ENCODE peak calls at places on chromosomes 4 and X, in ten cellular contexts. M, N, J, E, L, I, B, O, Q and S are unnamed samples.

GRCh38 chr4:144705861-144706590 is 60.1 kb downstream of the HHIP start:
- DNase-seq in M (no peak), N (no peak), J (no peak), E (peak; percentile 5), L (no peak), I (no peak), B (no peak), O (no peak), Q (peak; percentile 27), S (no peak)

GRCh38 chrX:51336584-51336983 is 4.0 kb downstream of the NUDT10 start:
- DNase-seq in M (peak; percentile 2), N (peak; percentile 40), J (peak; percentile 5), E (peak; percentile 52), L (peak; percentile 60), I (peak; percentile 10), B (peak; percentile 25), O (peak; percentile 9), Q (peak; percentile 51), S (no peak)

GRCh38 chr4:176475091-176475490 is 155.3 kb downstream of the SPCS3 start:
- DNase-seq in M (no peak), N (no peak), J (no peak), E (no peak), L (no peak), I (no peak), B (no peak), O (no peak), Q (peak; percentile 24), S (no peak)

GRCh38 chr4:10006236-10006603 is 15.1 kb downstream of the SLC2A9 start:
- DNase-seq in M (no peak), N (no peak), J (peak; percentile 79), E (no peak), L (peak; percentile 68), I (no peak), B (peak; percentile 80), O (peak; percentile 70), Q (peak; percentile 74), S (no peak)

GRCh38 chr4:126440297-126440696 is 1125.5 kb downstream of the FAT4 start:
- DNase-seq in M (no peak), N (no peak), J (no peak), E (no peak), L (no peak), I (no peak), B (no peak), O (no peak), Q (no peak), S (no peak)

GRCh38 chr4:62225972-62226371 is 1025.8 kb downstream of the ADGRL3 start:
- DNase-seq in M (no peak), N (no peak), J (no peak), E (no peak), L (peak; percentile 53), I (no peak), B (no peak), O (no peak), Q (peak; percentile 5), S (no peak)

GRCh38 chrX:14616876-14617275 is 87.5 kb downstream of the GLRA2 start:
- DNase-seq in M (no peak), N (peak; percentile 38), J (no peak), E (no peak), L (no peak), I (no peak), B (no peak), O (no peak), Q (peak; percentile 14), S (no peak)

GRCh38 chrX:153903991-153904957 is at the start of gene AVPR2:
- DNase-seq in M (no peak), N (no peak), J (no peak), E (no peak), L (no peak), I (no peak), B (no peak), O (no peak), Q (no peak), S (no peak)

GRCh38 chrX:45445745-45446412 is 245.2 kb upstream of the DIPK2B start:
- DNase-seq in M (no peak), N (peak; percentile 76), J (no peak), E (no peak), L (peak; percentile 73), I (no peak), B (peak; percentile 91), O (peak; percentile 67), Q (peak; percentile 72), S (no peak)

GRCh38 chrX:118215346-118215745 is 98.7 kb upstream of the KLHL13 start:
- DNase-seq in M (no peak), N (no peak), J (no peak), E (no peak), L (no peak), I (no peak), B (peak; percentile 43), O (no peak), Q (no peak), S (no peak)

DNA sequence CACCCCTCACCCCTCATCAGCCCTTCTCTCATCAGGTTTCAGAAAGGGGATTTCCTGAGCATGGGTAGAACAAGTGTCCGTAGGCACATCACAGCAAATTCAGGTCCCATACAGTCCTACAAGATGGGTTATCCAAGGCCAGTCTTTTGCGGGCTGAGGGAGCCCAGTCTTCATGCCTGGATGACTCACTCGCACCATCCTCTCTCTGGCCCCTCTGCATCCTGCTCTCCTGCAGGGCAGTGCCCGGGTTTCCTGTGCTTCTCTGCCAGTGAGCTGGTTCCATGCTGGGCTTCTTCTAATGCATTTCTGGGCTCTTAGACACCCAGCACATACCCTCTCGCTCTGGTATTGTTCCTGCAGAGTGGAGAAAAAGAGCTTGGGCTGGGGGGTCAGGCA is 7.3 kb upstream of the INTS6L start:
- DNase-seq in M (no peak), N (no peak), J (no peak), E (no peak), L (no peak), I (no peak), B (no peak), O (no peak), Q (no peak), S (no peak)
- TF ChIP-seq CTCF in M (no peak), N (no peak), J (no peak), E (no peak), L (no peak), I (no peak), B (no peak), O (no peak), Q (no peak), S (no peak)

GRCh38 chrX:8183281-8183680 is 12.2 kb upstream of the VCX2 start:
- DNase-seq in M (no peak), N (no peak), J (no peak), E (no peak), L (peak; percentile 4), I (no peak), B (no peak), O (no peak), Q (no peak), S (no peak)

GRCh38 chrX:8179653-8180052 is 8.6 kb upstream of the VCX2 start:
- DNase-seq in M (no peak), N (no peak), J (no peak), E (no peak), L (peak; percentile 3), I (no peak), B (no peak), O (no peak), Q (peak; percentile 12), S (no peak)
- TF ChIP-seq CTCF in M (no peak), N (no peak), J (no peak), E (peak; percentile 12), L (no peak), I (no peak), B (no peak), O (no peak), Q (no peak), S (peak; percentile 65)

GRCh38 chrX:22116585-22117546 is 84.7 kb downstream of the PHEX start:
- DNase-seq in M (no peak), N (no peak), J (no peak), E (no peak), L (no peak), I (no peak), B (no peak), O (no peak), Q (no peak), S (no peak)
- TF ChIP-seq CTCF in M (no peak), N (no peak), J (no peak), E (no peak), L (no peak), I (no peak), B (no peak), O (no peak), Q (no peak), S (no peak)

GRCh38 chrX:109841257-109841656 is 108.2 kb upstream of the ACSL4 start:
- DNase-seq in M (no peak), N (no peak), J (no peak), E (no peak), L (no peak), I (no peak), B (no peak), O (no peak), Q (no peak), S (no peak)

GRCh38 chrX:109840585-109840984 is 107.5 kb upstream of the ACSL4 start:
- DNase-seq in M (no peak), N (peak; percentile 95), J (peak; percentile 17), E (no peak), L (peak; percentile 95), I (no peak), B (peak; percentile 92), O (peak; percentile 79), Q (peak; percentile 96), S (no peak)

GRCh38 chrX:109841869-109842579 is 109.0 kb upstream of the ACSL4 start:
- DNase-seq in M (no peak), N (peak; percentile 64), J (no peak), E (no peak), L (peak; percentile 43), I (no peak), B (peak; percentile 29), O (no peak), Q (no peak), S (no peak)

GRCh38 chrX:109842611-109843010 is 109.6 kb upstream of the ACSL4 start:
- DNase-seq in M (no peak), N (no peak), J (no peak), E (no peak), L (peak; percentile 64), I (no peak), B (no peak), O (no peak), Q (no peak), S (no peak)

GRCh38 chrX:109839694-109840358 is 106.8 kb upstream of the ACSL4 start:
- DNase-seq in M (no peak), N (no peak), J (no peak), E (no peak), L (peak; percentile 69), I (peak; percentile 31), B (peak; percentile 51), O (no peak), Q (peak; percentile 78), S (no peak)
- TF ChIP-seq CTCF in M (no peak), N (no peak), J (no peak), E (peak; percentile 43), L (peak; percentile 52), I (no peak), B (peak; percentile 20), O (peak; percentile 15), Q (peak; percentile 38), S (peak; percentile 57)